ENCODE peak calls at places on chromosomes 6 and 20, in eight cellular contexts. R, C, F, M, U, B, P and N are unnamed samples.

GRCh38 chr6:87558446-87558845 is 31.3 kb downstream of the RARS2 start:
- DNase-seq in R (no peak), C (no peak), F (no peak), M (no peak), U (no peak), B (no peak), P (no peak), N (no peak)

GRCh38 chr6:169391473-169392071 is 137.9 kb upstream of the THBS2 start:
- DNase-seq in R (no peak), C (no peak), F (no peak), M (no peak), U (no peak), B (no peak), P (no peak), N (no peak)

GRCh38 chr20:32129863-32130262 is 20.3 kb downstream of the TM9SF4 start:
- DNase-seq in R (no peak), C (no peak), F (no peak), M (no peak), U (no peak), B (no peak), P (no peak), N (no peak)

GRCh38 chr6:154951400-154952200 is 43.5 kb upstream of the TIAM2 start:
- DNase-seq in R (peak; percentile 36), C (no peak), F (no peak), M (no peak), U (no peak), B (no peak), P (no peak), N (peak; percentile 54)

GRCh38 chr20:57203986-57204385 is 62.5 kb downstream of the BMP7 start:
- DNase-seq in R (no peak), C (no peak), F (no peak), M (no peak), U (no peak), B (no peak), P (no peak), N (no peak)

GRCh38 chr20:19588731-19589130 is 169.3 kb upstream of the RIN2 start:
- DNase-seq in R (no peak), C (no peak), F (no peak), M (no peak), U (peak; percentile 17), B (no peak), P (no peak), N (no peak)

GRCh38 chr6:30882764-30883475 is 1.4 kb upstream of the DDR1 start:
- DNase-seq in R (peak; percentile 42), C (no peak), F (peak; percentile 74), M (peak; percentile 82), U (no peak), B (no peak), P (no peak), N (no peak)

GRCh38 chr6:156934054-156934424 is 156.9 kb downstream of the ARID1B start:
- DNase-seq in R (no peak), C (no peak), F (no peak), M (no peak), U (no peak), B (no peak), P (no peak), N (no peak)

GRCh38 chr6:32153252-32153834 is 598 bp upstream of the PPT2 start:
- DNase-seq in R (no peak), C (peak; percentile 68), F (no peak), M (peak; percentile 70), U (no peak), B (no peak), P (no peak), N (no peak)

GRCh38 chr6:85017352-85017751 is 253.0 kb upstream of the TBX18 start:
- DNase-seq in R (no peak), C (no peak), F (no peak), M (no peak), U (no peak), B (no peak), P (no peak), N (no peak)

GRCh38 chr6:35229304-35229703 is 15.5 kb downstream of the SCUBE3 start:
- DNase-seq in R (no peak), C (no peak), F (no peak), M (no peak), U (no peak), B (no peak), P (no peak), N (no peak)

DNA sequence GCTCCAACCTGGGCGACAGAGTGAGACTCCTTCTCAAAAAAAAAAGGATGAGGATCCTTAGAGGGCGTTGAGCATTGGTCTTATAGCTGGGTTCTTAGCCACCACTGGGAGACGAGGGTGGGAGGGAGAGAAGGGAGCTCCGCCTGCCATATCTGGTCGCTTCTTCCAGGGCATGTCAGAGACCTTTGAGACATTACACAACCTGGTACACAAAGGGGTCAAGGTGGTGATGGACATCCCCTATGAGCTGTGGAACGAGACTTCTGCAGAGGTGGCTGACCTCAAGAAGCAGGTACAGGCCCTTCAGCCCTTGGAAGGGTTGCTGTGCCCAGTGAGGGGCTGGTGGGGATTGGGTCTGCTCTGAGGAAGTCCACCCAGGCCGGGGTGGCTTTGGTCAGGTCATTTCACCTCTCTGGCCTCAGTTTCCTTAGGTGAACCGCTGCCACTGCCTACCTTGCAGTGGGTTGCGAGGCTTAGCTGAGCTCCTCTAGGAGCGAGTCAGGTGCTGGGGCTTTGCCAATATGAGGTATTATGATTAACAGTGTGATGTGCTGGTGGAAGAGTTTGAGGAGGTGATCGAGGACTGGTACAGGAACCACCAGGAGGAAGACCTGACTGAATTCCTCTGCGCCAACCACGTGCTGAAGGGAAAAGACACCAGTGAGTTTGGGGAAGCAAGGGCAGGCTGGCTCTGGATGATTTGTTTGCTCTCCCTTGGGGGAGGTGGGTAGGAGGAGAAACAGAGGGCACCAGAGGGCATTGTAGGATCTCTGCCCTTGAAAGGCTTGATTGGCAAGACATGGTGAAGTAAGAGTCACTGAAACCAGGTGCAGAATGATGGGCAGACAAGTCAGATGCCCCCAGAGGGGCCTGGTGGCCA is 8.5 kb downstream of the CNPY3 start:
- DNase-seq in R (no peak), C (no peak), F (no peak), M (no peak), U (no peak), B (no peak), P (no peak), N (no peak)
- H3K4me1 ChIP-seq in R (peaks cover 10% of the 10 kb centered on the region), C (no peaks in the 10 kb centered on the region), F (no peaks in the 10 kb centered on the region), M (no peaks in the 10 kb centered on the region), U (no peaks in the 10 kb centered on the region), B (no peaks in the 10 kb centered on the region), P (peaks cover 14% of the 10 kb centered on the region), N (peaks cover 7% of the 10 kb centered on the region)

GRCh38 chr6:126904176-126904575 is 214.3 kb upstream of the RSPO3 start:
- DNase-seq in R (no peak), C (no peak), F (no peak), M (no peak), U (no peak), B (no peak), P (no peak), N (no peak)

GRCh38 chr6:126909493-126909892 is 209.0 kb upstream of the RSPO3 start:
- DNase-seq in R (no peak), C (no peak), F (no peak), M (no peak), U (no peak), B (no peak), P (no peak), N (no peak)

GRCh38 chr6:126907312-126907711 is 211.2 kb upstream of the RSPO3 start:
- DNase-seq in R (no peak), C (no peak), F (no peak), M (no peak), U (no peak), B (no peak), P (no peak), N (no peak)

DNA sequence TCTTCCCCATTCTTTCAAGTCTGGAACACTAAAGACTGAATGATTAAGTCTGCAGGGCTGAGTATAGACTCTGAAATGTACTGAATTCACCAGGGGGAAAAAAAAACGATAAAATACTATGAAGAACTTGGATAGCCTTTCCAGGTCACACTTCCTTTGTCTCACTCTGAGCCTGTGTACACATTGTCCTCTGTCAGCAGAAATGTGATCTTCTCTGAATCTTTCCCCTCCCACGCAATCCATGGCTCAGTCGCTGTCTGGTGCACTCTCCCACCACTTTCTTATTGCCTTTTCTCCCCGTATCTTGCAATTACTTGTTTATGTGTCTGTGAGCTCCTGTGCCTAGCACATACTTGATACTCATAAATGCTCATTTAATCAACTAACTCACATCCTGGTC is 212.6 kb upstream of the RSPO3 start:
- DNase-seq in R (no peak), C (no peak), F (no peak), M (no peak), U (no peak), B (no peak), P (no peak), N (no peak)
- H3K27ac ChIP-seq in R (no peak overlapping the region), C (no peak overlapping the region), F (no peak overlapping the region), M (no peak overlapping the region), U (no peak overlapping the region), B (no peak overlapping the region), P (no peak overlapping the region), N (no peak overlapping the region)

DNA sequence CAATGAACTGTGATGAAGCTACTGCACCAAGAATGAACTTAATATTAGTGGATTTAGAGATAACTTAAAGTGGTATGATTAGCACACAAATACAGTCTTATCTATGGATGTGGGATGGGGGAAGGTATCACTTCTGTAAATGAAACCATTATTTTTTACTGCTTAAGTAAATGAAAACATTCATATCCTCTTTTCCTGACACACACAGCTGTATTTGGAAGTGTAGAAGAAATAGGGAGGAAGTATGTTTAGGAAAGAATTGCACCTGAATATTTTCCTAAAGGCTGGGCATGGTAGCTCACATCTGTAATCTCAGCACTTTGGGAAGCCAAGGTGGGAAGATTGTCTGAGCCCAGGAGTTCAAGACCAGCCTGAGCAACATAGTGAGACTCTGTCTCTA is 96.8 kb downstream of the HIVEP2 start:
- DNase-seq in R (no peak), C (no peak), F (no peak), M (no peak), U (no peak), B (no peak), P (no peak), N (no peak)
- H3K4me1 ChIP-seq in R (peaks cover 97% of the 10 kb centered on the region), C (peaks cover 36% of the 10 kb centered on the region), F (peaks cover 90% of the 10 kb centered on the region), M (peaks cover 29% of the 10 kb centered on the region), U (no peaks in the 10 kb centered on the region), B (peaks cover 20% of the 10 kb centered on the region), P (peaks cover 100% of the 10 kb centered on the region), N (peaks cover 78% of the 10 kb centered on the region)

GRCh38 chr20:64066984-64067605 is 4.1 kb downstream of the TCEA2 start:
- DNase-seq in R (no peak), C (no peak), F (no peak), M (no peak), U (no peak), B (no peak), P (no peak), N (no peak)

GRCh38 chr20:64067733-64068307 is 4.8 kb downstream of the TCEA2 start:
- DNase-seq in R (no peak), C (no peak), F (no peak), M (no peak), U (no peak), B (no peak), P (no peak), N (no peak)

GRCh38 chr20:64065062-64065972 is 2.3 kb downstream of the TCEA2 start:
- DNase-seq in R (no peak), C (no peak), F (no peak), M (no peak), U (no peak), B (no peak), P (no peak), N (no peak)

GRCh38 chr20:64064145-64064698 is 1.2 kb downstream of the TCEA2 start:
- DNase-seq in R (no peak), C (no peak), F (no peak), M (no peak), U (no peak), B (no peak), P (no peak), N (no peak)

GRCh38 chr20:64065973-64066341 is 3.0 kb downstream of the TCEA2 start:
- DNase-seq in R (peak; percentile 38), C (no peak), F (no peak), M (no peak), U (no peak), B (no peak), P (no peak), N (peak; percentile 50)
- H3K27ac ChIP-seq in R (no peak overlapping the region), C (no peak overlapping the region), F (no peak overlapping the region), M (no peak overlapping the region), U (no peak overlapping the region), B (no peak overlapping the region), P (no peak overlapping the region), N (no peak overlapping the region)